ENCODE peak calls at places on chromosomes 7 and 10, in seven cellular contexts. One of them, this sample, is unnamed.

GRCh38 chr10:31686566-31686965 is 242.1 kb downstream of the ARHGAP12 start:
- DNase-seq in fibroblast of gingiva: no peak
- DNase-seq in T-helper 17 cell: no peak
- DNase-seq in AG09309: no peak
- DNase-seq in NCI-H460: no peak
- DNase-seq in mesendoderm: no peak
- DNase-seq in HEK293T: no peak
- DNase-seq in this sample: no peak

GRCh38 chr10:48606530-48607355 is 1.9 kb upstream of the ARHGAP22 start:
- DNase-seq in fibroblast of gingiva: peak
- DNase-seq in T-helper 17 cell: no peak
- DNase-seq in AG09309: peak
- DNase-seq in NCI-H460: no peak
- DNase-seq in mesendoderm: no peak
- DNase-seq in HEK293T: no peak
- DNase-seq in this sample: peak

GRCh38 chr10:74924251-74924954 is 98.0 kb downstream of the KAT6B start:
- DNase-seq in fibroblast of gingiva: peak
- DNase-seq in T-helper 17 cell: no peak
- DNase-seq in AG09309: peak
- DNase-seq in NCI-H460: peak
- DNase-seq in mesendoderm: peak
- DNase-seq in HEK293T: no peak
- DNase-seq in this sample: peak

GRCh38 chr7:1512781-1513656 is 8.8 kb upstream of the INTS1 start:
- DNase-seq in fibroblast of gingiva: peak
- DNase-seq in T-helper 17 cell: no peak
- DNase-seq in AG09309: no peak
- DNase-seq in NCI-H460: peak
- DNase-seq in mesendoderm: no peak
- DNase-seq in HEK293T: no peak
- DNase-seq in this sample: peak

GRCh38 chr10:25675204-25675603 is 258.8 kb upstream of the MYO3A start:
- DNase-seq in fibroblast of gingiva: no peak
- DNase-seq in T-helper 17 cell: no peak
- DNase-seq in AG09309: no peak
- DNase-seq in NCI-H460: no peak
- DNase-seq in mesendoderm: no peak
- DNase-seq in HEK293T: no peak
- DNase-seq in this sample: no peak

GRCh38 chr7:24723178-24723530 is 34.1 kb downstream of the GSDME start:
- DNase-seq in fibroblast of gingiva: no peak
- DNase-seq in T-helper 17 cell: no peak
- DNase-seq in AG09309: no peak
- DNase-seq in NCI-H460: no peak
- DNase-seq in mesendoderm: no peak
- DNase-seq in HEK293T: no peak
- DNase-seq in this sample: no peak

GRCh38 chr7:142853739-142854504 is 954 bp upstream of the EPHB6 start:
- DNase-seq in fibroblast of gingiva: peak
- DNase-seq in T-helper 17 cell: peak
- DNase-seq in AG09309: no peak
- DNase-seq in NCI-H460: peak
- DNase-seq in mesendoderm: peak
- DNase-seq in HEK293T: peak
- DNase-seq in this sample: peak

GRCh38 chr7:157401567-157402387 is 65.0 kb downstream of the DNAJB6 start:
- DNase-seq in fibroblast of gingiva: no peak
- DNase-seq in T-helper 17 cell: no peak
- DNase-seq in AG09309: no peak
- DNase-seq in NCI-H460: no peak
- DNase-seq in mesendoderm: no peak
- DNase-seq in HEK293T: no peak
- DNase-seq in this sample: no peak

GRCh38 chr7:105963038-105963667 is at the start of gene CDHR3:
- DNase-seq in fibroblast of gingiva: no peak
- DNase-seq in T-helper 17 cell: no peak
- DNase-seq in AG09309: no peak
- DNase-seq in NCI-H460: no peak
- DNase-seq in mesendoderm: peak
- DNase-seq in HEK293T: no peak
- DNase-seq in this sample: no peak

This sample was measured in cardiac fibroblast.